ENCODE peak calls at places on chromosome 19, in five cellular contexts. One of them, this sample, is unnamed.

GRCh38 chr19:3983936-3984583 is 1.2 kb downstream of the EEF2 start:
- DNase-seq in activated T-cell treated with anti-CD3 and anti-CD28 coated beads for 48 hours: no peak
- DNase-seq in stimulated activated effector memory CD8-positive, alpha-beta T cell treated with anti-CD3 and anti-CD28 coated beads, Interleukin-12 subunit alpha, Interleukin-12 subunit beta, amount 100 ng/mL, for 72 hours: peak
- DNase-seq in HTR-8/SVneo: no peak
- DNase-seq in progenitor cell of endocrine pancreas: no peak
- DNase-seq in this sample: no peak

GRCh38 chr19:56837492-56837891 is 3.0 kb downstream of the PEG3 start:
- DNase-seq in stimulated activated effector memory CD8-positive, alpha-beta T cell treated with anti-CD3 and anti-CD28 coated beads, Interleukin-12 subunit alpha, Interleukin-12 subunit beta, amount 100 ng/mL, for 72 hours: no peak
- DNase-seq in progenitor cell of endocrine pancreas: no peak
- DNase-seq in activated T-cell treated with anti-CD3 and anti-CD28 coated beads for 48 hours: no peak
- DNase-seq in HTR-8/SVneo: no peak
- DNase-seq in this sample: no peak

GRCh38 chr19:40298026-40298425 is 12.9 kb upstream of the AKT2 start:
- DNase-seq in stimulated activated effector memory CD8-positive, alpha-beta T cell treated with anti-CD3 and anti-CD28 coated beads, Interleukin-12 subunit alpha, Interleukin-12 subunit beta, amount 100 ng/mL, for 72 hours: no peak
- DNase-seq in HTR-8/SVneo: no peak
- DNase-seq in activated T-cell treated with anti-CD3 and anti-CD28 coated beads for 48 hours: no peak
- DNase-seq in progenitor cell of endocrine pancreas: no peak
- DNase-seq in this sample: no peak

GRCh38 chr19:57334191-57334590 is 13.9 kb downstream of the ZNF543 start:
- DNase-seq in HTR-8/SVneo: no peak
- DNase-seq in progenitor cell of endocrine pancreas: no peak
- DNase-seq in activated T-cell treated with anti-CD3 and anti-CD28 coated beads for 48 hours: no peak
- DNase-seq in stimulated activated effector memory CD8-positive, alpha-beta T cell treated with anti-CD3 and anti-CD28 coated beads, Interleukin-12 subunit alpha, Interleukin-12 subunit beta, amount 100 ng/mL, for 72 hours: no peak
- DNase-seq in this sample: no peak

GRCh38 chr19:13211426-13212308 is 61.5 kb downstream of the IER2 start:
- DNase-seq in stimulated activated effector memory CD8-positive, alpha-beta T cell treated with anti-CD3 and anti-CD28 coated beads, Interleukin-12 subunit alpha, Interleukin-12 subunit beta, amount 100 ng/mL, for 72 hours: no peak
- DNase-seq in progenitor cell of endocrine pancreas: no peak
- DNase-seq in HTR-8/SVneo: no peak
- DNase-seq in activated T-cell treated with anti-CD3 and anti-CD28 coated beads for 48 hours: no peak
- DNase-seq in this sample: no peak

GRCh38 chr19:18832331-18833140 is 777 bp downstream of the UPF1 start:
- DNase-seq in HTR-8/SVneo: no peak
- DNase-seq in progenitor cell of endocrine pancreas: no peak
- DNase-seq in activated T-cell treated with anti-CD3 and anti-CD28 coated beads for 48 hours: peak
- DNase-seq in stimulated activated effector memory CD8-positive, alpha-beta T cell treated with anti-CD3 and anti-CD28 coated beads, Interleukin-12 subunit alpha, Interleukin-12 subunit beta, amount 100 ng/mL, for 72 hours: peak
- DNase-seq in this sample: peak

GRCh38 chr19:36115453-36116343 is at the start of gene TBCB:
- DNase-seq in progenitor cell of endocrine pancreas: peak
- DNase-seq in HTR-8/SVneo: peak
- DNase-seq in stimulated activated effector memory CD8-positive, alpha-beta T cell treated with anti-CD3 and anti-CD28 coated beads, Interleukin-12 subunit alpha, Interleukin-12 subunit beta, amount 100 ng/mL, for 72 hours: no peak
- DNase-seq in activated T-cell treated with anti-CD3 and anti-CD28 coated beads for 48 hours: peak
- DNase-seq in this sample: no peak

GRCh38 chr19:18736415-18737336 is 53.2 kb downstream of the CRTC1 start:
- DNase-seq in stimulated activated effector memory CD8-positive, alpha-beta T cell treated with anti-CD3 and anti-CD28 coated beads, Interleukin-12 subunit alpha, Interleukin-12 subunit beta, amount 100 ng/mL, for 72 hours: no peak
- DNase-seq in progenitor cell of endocrine pancreas: no peak
- DNase-seq in activated T-cell treated with anti-CD3 and anti-CD28 coated beads for 48 hours: no peak
- DNase-seq in HTR-8/SVneo: no peak
- DNase-seq in this sample: no peak

GRCh38 chr19:43765109-43765876 is 10.5 kb upstream of the SMG9 start:
- DNase-seq in HTR-8/SVneo: peak
- DNase-seq in progenitor cell of endocrine pancreas: no peak
- DNase-seq in activated T-cell treated with anti-CD3 and anti-CD28 coated beads for 48 hours: peak
- DNase-seq in stimulated activated effector memory CD8-positive, alpha-beta T cell treated with anti-CD3 and anti-CD28 coated beads, Interleukin-12 subunit alpha, Interleukin-12 subunit beta, amount 100 ng/mL, for 72 hours: peak
- DNase-seq in this sample: no peak

GRCh38 chr19:18763674-18764590 is 27.2 kb downstream of the COMP start:
- DNase-seq in HTR-8/SVneo: peak
- DNase-seq in stimulated activated effector memory CD8-positive, alpha-beta T cell treated with anti-CD3 and anti-CD28 coated beads, Interleukin-12 subunit alpha, Interleukin-12 subunit beta, amount 100 ng/mL, for 72 hours: no peak
- DNase-seq in activated T-cell treated with anti-CD3 and anti-CD28 coated beads for 48 hours: no peak
- DNase-seq in progenitor cell of endocrine pancreas: no peak
- DNase-seq in this sample: no peak

GRCh38 chr19:8101311-8101710 is 48.1 kb downstream of the FBN3 start:
- DNase-seq in activated T-cell treated with anti-CD3 and anti-CD28 coated beads for 48 hours: no peak
- DNase-seq in progenitor cell of endocrine pancreas: no peak
- DNase-seq in stimulated activated effector memory CD8-positive, alpha-beta T cell treated with anti-CD3 and anti-CD28 coated beads, Interleukin-12 subunit alpha, Interleukin-12 subunit beta, amount 100 ng/mL, for 72 hours: no peak
- DNase-seq in HTR-8/SVneo: no peak
- DNase-seq in this sample: no peak

GRCh38 chr19:38561658-38562057 is 56.1 kb downstream of the MAP4K1 start:
- DNase-seq in HTR-8/SVneo: no peak
- DNase-seq in progenitor cell of endocrine pancreas: no peak
- DNase-seq in activated T-cell treated with anti-CD3 and anti-CD28 coated beads for 48 hours: no peak
- DNase-seq in stimulated activated effector memory CD8-positive, alpha-beta T cell treated with anti-CD3 and anti-CD28 coated beads, Interleukin-12 subunit alpha, Interleukin-12 subunit beta, amount 100 ng/mL, for 72 hours: no peak
- DNase-seq in this sample: no peak

GRCh38 chr19:29687244-29687896 is 22.1 kb downstream of the PLEKHF1 start:
- DNase-seq in stimulated activated effector memory CD8-positive, alpha-beta T cell treated with anti-CD3 and anti-CD28 coated beads, Interleukin-12 subunit alpha, Interleukin-12 subunit beta, amount 100 ng/mL, for 72 hours: no peak
- DNase-seq in activated T-cell treated with anti-CD3 and anti-CD28 coated beads for 48 hours: peak
- DNase-seq in progenitor cell of endocrine pancreas: no peak
- DNase-seq in HTR-8/SVneo: peak
- DNase-seq in this sample: no peak

GRCh38 chr19:28727133-28727834 is 485.7 kb downstream of the UQCRFS1 start:
- DNase-seq in progenitor cell of endocrine pancreas: no peak
- DNase-seq in HTR-8/SVneo: no peak
- DNase-seq in activated T-cell treated with anti-CD3 and anti-CD28 coated beads for 48 hours: no peak
- DNase-seq in stimulated activated effector memory CD8-positive, alpha-beta T cell treated with anti-CD3 and anti-CD28 coated beads, Interleukin-12 subunit alpha, Interleukin-12 subunit beta, amount 100 ng/mL, for 72 hours: peak
- DNase-seq in this sample: no peak

GRCh38 chr19:22144394-22144793 is 52.4 kb downstream of the ZNF676 start:
- DNase-seq in HTR-8/SVneo: no peak
- DNase-seq in progenitor cell of endocrine pancreas: no peak
- DNase-seq in activated T-cell treated with anti-CD3 and anti-CD28 coated beads for 48 hours: no peak
- DNase-seq in stimulated activated effector memory CD8-positive, alpha-beta T cell treated with anti-CD3 and anti-CD28 coated beads, Interleukin-12 subunit alpha, Interleukin-12 subunit beta, amount 100 ng/mL, for 72 hours: no peak
- DNase-seq in this sample: no peak

GRCh38 chr19:48804496-48804895 is 6.3 kb downstream of the BCAT2 start:
- DNase-seq in HTR-8/SVneo: no peak
- DNase-seq in stimulated activated effector memory CD8-positive, alpha-beta T cell treated with anti-CD3 and anti-CD28 coated beads, Interleukin-12 subunit alpha, Interleukin-12 subunit beta, amount 100 ng/mL, for 72 hours: no peak
- DNase-seq in activated T-cell treated with anti-CD3 and anti-CD28 coated beads for 48 hours: no peak
- DNase-seq in progenitor cell of endocrine pancreas: no peak
- DNase-seq in this sample: no peak

GRCh38 chr19:43439183-43440063 is 24.7 kb downstream of the TEX101 start:
- DNase-seq in progenitor cell of endocrine pancreas: no peak
- DNase-seq in activated T-cell treated with anti-CD3 and anti-CD28 coated beads for 48 hours: no peak
- DNase-seq in stimulated activated effector memory CD8-positive, alpha-beta T cell treated with anti-CD3 and anti-CD28 coated beads, Interleukin-12 subunit alpha, Interleukin-12 subunit beta, amount 100 ng/mL, for 72 hours: no peak
- DNase-seq in HTR-8/SVneo: peak
- DNase-seq in this sample: no peak

GRCh38 chr19:33905937-33906577 is 109.4 kb downstream of the KCTD15 start:
- DNase-seq in activated T-cell treated with anti-CD3 and anti-CD28 coated beads for 48 hours: peak
- DNase-seq in HTR-8/SVneo: no peak
- DNase-seq in progenitor cell of endocrine pancreas: peak
- DNase-seq in stimulated activated effector memory CD8-positive, alpha-beta T cell treated with anti-CD3 and anti-CD28 coated beads, Interleukin-12 subunit alpha, Interleukin-12 subunit beta, amount 100 ng/mL, for 72 hours: no peak
- DNase-seq in this sample: peak

GRCh38 chr19:5567971-5568407 is 236 bp upstream of the TINCR start:
- DNase-seq in progenitor cell of endocrine pancreas: no peak
- DNase-seq in HTR-8/SVneo: no peak
- DNase-seq in activated T-cell treated with anti-CD3 and anti-CD28 coated beads for 48 hours: no peak
- DNase-seq in stimulated activated effector memory CD8-positive, alpha-beta T cell treated with anti-CD3 and anti-CD28 coated beads, Interleukin-12 subunit alpha, Interleukin-12 subunit beta, amount 100 ng/mL, for 72 hours: no peak
- DNase-seq in this sample: no peak

GRCh38 chr19:43656436-43656835 is 13.5 kb downstream of the PLAUR start:
- DNase-seq in stimulated activated effector memory CD8-positive, alpha-beta T cell treated with anti-CD3 and anti-CD28 coated beads, Interleukin-12 subunit alpha, Interleukin-12 subunit beta, amount 100 ng/mL, for 72 hours: no peak
- DNase-seq in HTR-8/SVneo: no peak
- DNase-seq in activated T-cell treated with anti-CD3 and anti-CD28 coated beads for 48 hours: no peak
- DNase-seq in progenitor cell of endocrine pancreas: no peak
- DNase-seq in this sample: no peak

GRCh38 chr19:41434450-41434849 is 5.3 kb downstream of the DMAC2 start:
- DNase-seq in activated T-cell treated with anti-CD3 and anti-CD28 coated beads for 48 hours: no peak
- DNase-seq in HTR-8/SVneo: no peak
- DNase-seq in stimulated activated effector memory CD8-positive, alpha-beta T cell treated with anti-CD3 and anti-CD28 coated beads, Interleukin-12 subunit alpha, Interleukin-12 subunit beta, amount 100 ng/mL, for 72 hours: no peak
- DNase-seq in progenitor cell of endocrine pancreas: no peak
- DNase-seq in this sample: no peak

GRCh38 chr19:35136231-35136630 is 1.4 kb upstream of the LGI4 start:
- DNase-seq in progenitor cell of endocrine pancreas: no peak
- DNase-seq in activated T-cell treated with anti-CD3 and anti-CD28 coated beads for 48 hours: no peak
- DNase-seq in stimulated activated effector memory CD8-positive, alpha-beta T cell treated with anti-CD3 and anti-CD28 coated beads, Interleukin-12 subunit alpha, Interleukin-12 subunit beta, amount 100 ng/mL, for 72 hours: no peak
- DNase-seq in HTR-8/SVneo: no peak
- DNase-seq in this sample: no peak

GRCh38 chr19:40387151-40387550 is 2.8 kb downstream of the HIPK4 start:
- DNase-seq in activated T-cell treated with anti-CD3 and anti-CD28 coated beads for 48 hours: no peak
- DNase-seq in HTR-8/SVneo: no peak
- DNase-seq in progenitor cell of endocrine pancreas: no peak
- DNase-seq in stimulated activated effector memory CD8-positive, alpha-beta T cell treated with anti-CD3 and anti-CD28 coated beads, Interleukin-12 subunit alpha, Interleukin-12 subunit beta, amount 100 ng/mL, for 72 hours: no peak
- DNase-seq in this sample: no peak

GRCh38 chr19:49469828-49470614 is 4.0 kb upstream of the FLT3LG start:
- DNase-seq in HTR-8/SVneo: no peak
- DNase-seq in progenitor cell of endocrine pancreas: no peak
- DNase-seq in activated T-cell treated with anti-CD3 and anti-CD28 coated beads for 48 hours: peak
- DNase-seq in stimulated activated effector memory CD8-positive, alpha-beta T cell treated with anti-CD3 and anti-CD28 coated beads, Interleukin-12 subunit alpha, Interleukin-12 subunit beta, amount 100 ng/mL, for 72 hours: peak
- DNase-seq in this sample: no peak

GRCh38 chr19:50861025-50861424 is 6.3 kb downstream of the KLK3 start:
- DNase-seq in progenitor cell of endocrine pancreas: no peak
- DNase-seq in HTR-8/SVneo: no peak
- DNase-seq in stimulated activated effector memory CD8-positive, alpha-beta T cell treated with anti-CD3 and anti-CD28 coated beads, Interleukin-12 subunit alpha, Interleukin-12 subunit beta, amount 100 ng/mL, for 72 hours: no peak
- DNase-seq in activated T-cell treated with anti-CD3 and anti-CD28 coated beads for 48 hours: no peak
- DNase-seq in this sample: no peak

GRCh38 chr19:39843919-39844793 is 2.0 kb downstream of the FBL start:
- DNase-seq in activated T-cell treated with anti-CD3 and anti-CD28 coated beads for 48 hours: no peak
- DNase-seq in progenitor cell of endocrine pancreas: no peak
- DNase-seq in HTR-8/SVneo: peak
- DNase-seq in stimulated activated effector memory CD8-positive, alpha-beta T cell treated with anti-CD3 and anti-CD28 coated beads, Interleukin-12 subunit alpha, Interleukin-12 subunit beta, amount 100 ng/mL, for 72 hours: no peak
- DNase-seq in this sample: no peak

GRCh38 chr19:54448037-54448773 is 794 bp upstream of the LENG8 start:
- DNase-seq in progenitor cell of endocrine pancreas: no peak
- DNase-seq in stimulated activated effector memory CD8-positive, alpha-beta T cell treated with anti-CD3 and anti-CD28 coated beads, Interleukin-12 subunit alpha, Interleukin-12 subunit beta, amount 100 ng/mL, for 72 hours: peak
- DNase-seq in HTR-8/SVneo: peak
- DNase-seq in activated T-cell treated with anti-CD3 and anti-CD28 coated beads for 48 hours: peak
- DNase-seq in this sample: no peak

GRCh38 chr19:4264812-4265211 is 14.3 kb upstream of the SHD start:
- DNase-seq in activated T-cell treated with anti-CD3 and anti-CD28 coated beads for 48 hours: no peak
- DNase-seq in stimulated activated effector memory CD8-positive, alpha-beta T cell treated with anti-CD3 and anti-CD28 coated beads, Interleukin-12 subunit alpha, Interleukin-12 subunit beta, amount 100 ng/mL, for 72 hours: no peak
- DNase-seq in progenitor cell of endocrine pancreas: no peak
- DNase-seq in HTR-8/SVneo: no peak
- DNase-seq in this sample: no peak

GRCh38 chr19:13095393-13095784 is 7.3 kb downstream of the LYL1 start:
- DNase-seq in stimulated activated effector memory CD8-positive, alpha-beta T cell treated with anti-CD3 and anti-CD28 coated beads, Interleukin-12 subunit alpha, Interleukin-12 subunit beta, amount 100 ng/mL, for 72 hours: no peak
- DNase-seq in activated T-cell treated with anti-CD3 and anti-CD28 coated beads for 48 hours: no peak
- DNase-seq in progenitor cell of endocrine pancreas: no peak
- DNase-seq in HTR-8/SVneo: no peak
- DNase-seq in this sample: no peak

GRCh38 chr19:57947419-57948134 is at the start of gene ZNF256:
- DNase-seq in activated T-cell treated with anti-CD3 and anti-CD28 coated beads for 48 hours: peak
- DNase-seq in progenitor cell of endocrine pancreas: peak
- DNase-seq in stimulated activated effector memory CD8-positive, alpha-beta T cell treated with anti-CD3 and anti-CD28 coated beads, Interleukin-12 subunit alpha, Interleukin-12 subunit beta, amount 100 ng/mL, for 72 hours: peak
- DNase-seq in HTR-8/SVneo: peak
- DNase-seq in this sample: peak

GRCh38 chr19:50046649-50047503 is 21.1 kb downstream of the ZNF473 start:
- DNase-seq in progenitor cell of endocrine pancreas: no peak
- DNase-seq in HTR-8/SVneo: no peak
- DNase-seq in activated T-cell treated with anti-CD3 and anti-CD28 coated beads for 48 hours: peak
- DNase-seq in stimulated activated effector memory CD8-positive, alpha-beta T cell treated with anti-CD3 and anti-CD28 coated beads, Interleukin-12 subunit alpha, Interleukin-12 subunit beta, amount 100 ng/mL, for 72 hours: peak
- DNase-seq in this sample: no peak

GRCh38 chr19:45526143-45526542 is 18.9 kb downstream of the VASP start:
- DNase-seq in stimulated activated effector memory CD8-positive, alpha-beta T cell treated with anti-CD3 and anti-CD28 coated beads, Interleukin-12 subunit alpha, Interleukin-12 subunit beta, amount 100 ng/mL, for 72 hours: no peak
- DNase-seq in HTR-8/SVneo: peak
- DNase-seq in progenitor cell of endocrine pancreas: no peak
- DNase-seq in activated T-cell treated with anti-CD3 and anti-CD28 coated beads for 48 hours: no peak
- DNase-seq in this sample: peak

GRCh38 chr19:47040869-47041268 is 7.6 kb downstream of the TMEM160 start:
- DNase-seq in progenitor cell of endocrine pancreas: no peak
- DNase-seq in activated T-cell treated with anti-CD3 and anti-CD28 coated beads for 48 hours: no peak
- DNase-seq in stimulated activated effector memory CD8-positive, alpha-beta T cell treated with anti-CD3 and anti-CD28 coated beads, Interleukin-12 subunit alpha, Interleukin-12 subunit beta, amount 100 ng/mL, for 72 hours: no peak
- DNase-seq in HTR-8/SVneo: no peak
- DNase-seq in this sample: no peak

GRCh38 chr19:27892500-27892899 is 1320.5 kb downstream of the UQCRFS1 start:
- DNase-seq in stimulated activated effector memory CD8-positive, alpha-beta T cell treated with anti-CD3 and anti-CD28 coated beads, Interleukin-12 subunit alpha, Interleukin-12 subunit beta, amount 100 ng/mL, for 72 hours: no peak
- DNase-seq in progenitor cell of endocrine pancreas: no peak
- DNase-seq in HTR-8/SVneo: no peak
- DNase-seq in activated T-cell treated with anti-CD3 and anti-CD28 coated beads for 48 hours: no peak
- DNase-seq in this sample: no peak

GRCh38 chr19:10881403-10882107 is 10.2 kb downstream of the CARM1 start:
- DNase-seq in stimulated activated effector memory CD8-positive, alpha-beta T cell treated with anti-CD3 and anti-CD28 coated beads, Interleukin-12 subunit alpha, Interleukin-12 subunit beta, amount 100 ng/mL, for 72 hours: no peak
- DNase-seq in activated T-cell treated with anti-CD3 and anti-CD28 coated beads for 48 hours: no peak
- DNase-seq in progenitor cell of endocrine pancreas: no peak
- DNase-seq in HTR-8/SVneo: no peak
- DNase-seq in this sample: no peak

This sample was measured in 8988T.